ENCODE peak calls at places on chromosome 17, in ten cellular contexts. N, P, U, K, T, C, E, F, S and Z are unnamed samples.
A peak's percentile ranks its signal among the peaks of the same experiment; 100 is the strongest.

GRCh38 chr17:73015722-73016276 is 76.7 kb downstream of the SLC39A11 start:
- DNase-seq in E (no peak), S (no peak), N (no peak), T (no peak), C (no peak), U (no peak), K (no peak), F (no peak), P (no peak), Z (no peak)

GRCh38 chr17:21376585-21376834 is 353 bp downstream of the KCNJ12 start:
- DNase-seq in P (no peak), N (no peak), U (no peak), S (no peak), F (no peak), C (no peak), E (no peak), K (no peak), T (no peak), Z (no peak)

GRCh38 chr17:80949451-80950421 is 41.9 kb upstream of the CHMP6 start:
- DNase-seq in E (peak; percentile 17), F (no peak), T (no peak), U (no peak), C (no peak), K (no peak), N (no peak), S (peak; percentile 66), P (no peak), Z (no peak)

GRCh38 chr17:27247071-27247957 is 46.6 kb upstream of the WSB1 start:
- DNase-seq in F (peak; percentile 76), E (no peak), K (peak; percentile 28), P (peak; percentile 73), U (peak; percentile 85), N (no peak), T (peak; percentile 95), S (peak; percentile 85), C (peak; percentile 98), Z (no peak)

GRCh38 chr17:62627219-62627903 is at the start of gene MRC2:
- DNase-seq in S (peak; percentile 93), E (peak; percentile 48), P (peak; percentile 47), N (peak; percentile 26), C (peak; percentile 76), K (peak; percentile 70), U (peak; percentile 82), T (peak; percentile 30), F (peak; percentile 77), Z (peak; percentile 77)

GRCh38 chr17:7466644-7467341 is 12.6 kb downstream of the ZBTB4 start:
- DNase-seq in C (peak; percentile 71), U (peak; percentile 66), E (peak; percentile 68), N (no peak), P (peak; percentile 71), S (peak; percentile 94), K (peak; percentile 53), T (no peak), F (peak; percentile 84), Z (no peak)

GRCh38 chr17:81821147-81821546 is 11.9 kb downstream of the MCRIP1 start:
- DNase-seq in K (no peak), C (no peak), P (no peak), N (no peak), T (no peak), S (no peak), E (no peak), U (no peak), F (no peak), Z (no peak)

GRCh38 chr17:51475650-51476221 is 215.4 kb downstream of the UTP18 start:
- DNase-seq in N (no peak), P (no peak), T (no peak), F (no peak), E (no peak), K (no peak), U (no peak), C (no peak), S (no peak), Z (no peak)

GRCh38 chr17:7972131-7972785 is 30.2 kb upstream of the GUCY2D start:
- DNase-seq in N (no peak), E (no peak), K (peak; percentile 22), T (no peak), C (peak; percentile 13), P (no peak), S (no peak), U (no peak), F (no peak), Z (no peak)

GRCh38 chr17:73467651-73468050 is 155.8 kb upstream of the CDC42EP4 start:
- DNase-seq in P (no peak), C (no peak), F (no peak), S (no peak), U (no peak), T (no peak), N (no peak), E (no peak), K (no peak), Z (no peak)

DNA sequence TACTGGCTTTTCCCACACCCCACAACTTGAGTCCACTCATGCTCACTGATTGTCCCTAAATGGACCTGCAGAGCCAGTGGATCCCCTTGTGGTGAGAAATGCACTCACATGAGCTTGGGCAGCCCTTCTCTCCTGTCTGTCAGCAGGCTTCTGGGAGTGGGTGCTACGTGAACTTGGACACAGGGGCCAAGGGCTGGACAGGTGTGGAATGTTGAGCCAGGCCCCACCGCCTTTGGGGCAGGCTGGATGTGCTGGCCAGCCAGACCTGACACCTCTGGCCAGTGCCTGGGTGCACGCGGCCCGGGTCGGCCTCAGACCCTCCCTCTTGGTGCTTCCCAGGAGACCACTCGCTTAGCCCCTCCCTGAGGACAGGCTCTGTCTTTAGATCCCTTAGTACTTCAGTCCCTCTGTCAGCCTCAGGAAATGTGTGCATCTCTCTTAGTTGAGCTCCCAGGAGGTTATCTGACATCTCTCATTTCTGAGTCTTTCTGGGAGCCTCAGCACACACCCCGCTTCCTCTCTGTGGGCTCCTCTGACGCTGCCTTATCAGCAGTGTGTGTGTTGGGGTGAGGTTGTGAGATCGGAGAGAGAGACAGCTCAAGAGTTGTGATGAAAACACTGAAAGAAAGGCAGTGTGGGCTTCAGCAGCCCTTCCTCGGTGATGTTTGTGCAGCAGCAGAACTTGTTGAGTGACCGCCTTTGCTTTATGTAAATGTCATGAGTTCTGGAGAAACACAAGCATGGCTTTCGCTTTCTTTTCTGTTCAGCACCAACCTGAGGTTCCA is 117.0 kb downstream of the RAB11FIP4 start:
- DNase-seq in S (peak; percentile 70), U (peak; percentile 8), E (no peak), P (no peak), F (no peak), N (peak; percentile 73), T (no peak), K (no peak), C (no peak), Z (peak; percentile 71)
- TF ChIP-seq CTCF in S (no peak), U (no peak), E (no peak), P (peak; percentile 22), F (peak; percentile 9), N (peak; percentile 56), T (no peak), K (peak; percentile 63), C (peak; percentile 4), Z (peak; percentile 68)

GRCh38 chr17:76576189-76576588 is 9.5 kb downstream of the ST6GALNAC2 start:
- DNase-seq in E (no peak), F (no peak), U (no peak), K (no peak), P (no peak), S (no peak), T (no peak), N (no peak), C (no peak), Z (no peak)

GRCh38 chr17:76575570-76575969 is 10.1 kb downstream of the ST6GALNAC2 start:
- DNase-seq in K (no peak), U (no peak), P (no peak), N (no peak), E (no peak), C (no peak), S (peak; percentile 14), T (no peak), F (no peak), Z (no peak)

GRCh38 chr17:76578376-76578775 is 7.3 kb downstream of the ST6GALNAC2 start:
- DNase-seq in E (no peak), C (peak; percentile 37), N (no peak), U (peak; percentile 44), S (no peak), F (no peak), P (no peak), T (peak; percentile 74), K (peak; percentile 69), Z (no peak)

GRCh38 chr17:76579281-76579680 is 6.4 kb downstream of the ST6GALNAC2 start:
- DNase-seq in U (no peak), P (no peak), K (no peak), N (no peak), T (no peak), F (no peak), E (no peak), S (no peak), C (no peak), Z (peak; percentile 43)

GRCh38 chr17:76577876-76578275 is 7.8 kb downstream of the ST6GALNAC2 start:
- DNase-seq in F (no peak), E (no peak), P (no peak), N (no peak), C (no peak), U (no peak), T (no peak), S (no peak), K (no peak), Z (no peak)
- TF ChIP-seq CTCF in F (no peak), E (no peak), P (no peak), N (no peak), C (no peak), U (no peak), T (no peak), S (no peak), K (no peak), Z (no peak)

GRCh38 chr17:71423871-71424546 is 696.8 kb upstream of the SOX9 start:
- DNase-seq in U (peak; percentile 76), E (no peak), P (no peak), S (no peak), F (no peak), K (peak; percentile 81), C (no peak), T (no peak), N (no peak), Z (no peak)
- TF ChIP-seq CTCF in U (no peak), E (no peak), P (no peak), S (no peak), F (no peak), K (peak; percentile 23), C (no peak), T (no peak), N (no peak), Z (no peak)

GRCh38 chr17:19335951-19336631 is 26.4 kb downstream of the B9D1 start:
- DNase-seq in F (no peak), K (no peak), T (no peak), P (no peak), N (no peak), C (no peak), U (no peak), S (no peak), E (no peak), Z (no peak)

GRCh38 chr17:19337712-19338023 is 24.9 kb downstream of the B9D1 start:
- DNase-seq in T (no peak), S (no peak), N (no peak), P (no peak), K (no peak), C (peak; percentile 32), F (no peak), E (no peak), U (no peak), Z (no peak)

GRCh38 chr17:19339341-19339815 is 23.1 kb downstream of the B9D1 start:
- DNase-seq in P (no peak), K (no peak), F (no peak), S (no peak), E (no peak), N (no peak), T (no peak), U (peak; percentile 42), C (peak; percentile 51), Z (no peak)

GRCh38 chr17:19338031-19338990 is 24.2 kb downstream of the B9D1 start:
- DNase-seq in E (no peak), F (peak; percentile 67), C (peak; percentile 53), S (no peak), N (peak; percentile 63), K (no peak), P (no peak), U (peak; percentile 13), T (peak; percentile 75), Z (peak; percentile 85)

GRCh38 chr17:19336938-19337711 is 25.4 kb downstream of the B9D1 start:
- DNase-seq in C (no peak), K (no peak), P (no peak), U (no peak), S (no peak), N (no peak), T (no peak), E (no peak), F (no peak), Z (no peak)
- TF ChIP-seq CTCF in C (peak; percentile 55), K (no peak), P (peak; percentile 49), U (no peak), S (no peak), N (no peak), T (no peak), E (no peak), F (no peak), Z (no peak)